ENCODE peak calls at places on chromosomes 11 and 22, in ten cellular contexts. Z is CD8-positive, alpha-beta T cell; N is cardiac muscle cell; U is stomach; B is right lobe of liver; D is mucosa of descending colon; W is breast epithelium; T is heart right ventricle; O is fibroblast of pulmonary artery; Y is heart left ventricle. K is an unnamed sample.
A peak's percentile ranks its signal among the peaks of the same experiment; 100 is the strongest.

GRCh38 chr22:31812977-31813605 is 59.3 kb downstream of the DEPDC5 start:
- DNase-seq in Y (no peak), D (no peak), B (no peak), W (no peak), N (no peak), O (no peak), T (no peak), U (no peak), Z (no peak), K (peak; percentile 70)

GRCh38 chr11:44681698-44682097 is 45.1 kb upstream of the TSPAN18 start:
- DNase-seq in W (no peak), U (no peak), B (no peak), T (no peak), O (peak; percentile 55), Y (no peak), D (no peak), N (peak; percentile 65), Z (no peak), K (no peak)

GRCh38 chr22:19965771-19966709 is 24.4 kb upstream of the TXNRD2 start:
- DNase-seq in T (no peak), U (no peak), D (peak; percentile 33), B (no peak), N (no peak), W (no peak), Y (no peak), O (peak; percentile 20), Z (no peak), K (no peak)

GRCh38 chr22:23836281-23836680 is 2.5 kb downstream of the DERL3 start:
- DNase-seq in W (no peak), U (no peak), D (peak; percentile 49), N (no peak), B (peak; percentile 44), Y (peak; percentile 32), O (no peak), T (no peak), Z (no peak), K (no peak)

GRCh38 chr11:86594746-86595145 is 77.7 kb downstream of the ME3 start:
- DNase-seq in N (no peak), Y (no peak), Z (no peak), W (no peak), B (no peak), D (no peak), U (no peak), O (no peak), T (no peak), K (no peak)

GRCh38 chr11:43751726-43752125 is 71.2 kb downstream of the HSD17B12 start:
- DNase-seq in Y (no peak), W (no peak), B (no peak), O (no peak), U (no peak), T (no peak), N (no peak), D (no peak), Z (no peak), K (no peak)

GRCh38 chr11:90220391-90220790 is 2.5 kb downstream of the CHORDC1 start:
- DNase-seq in T (no peak), W (no peak), D (no peak), U (no peak), Y (no peak), O (peak; percentile 69), B (no peak), Z (no peak), N (peak; percentile 64), K (no peak)

GRCh38 chr11:108775324-108775723 is 110.5 kb downstream of the DDX10 start:
- DNase-seq in U (no peak), Z (no peak), T (no peak), B (no peak), Y (no peak), D (no peak), O (no peak), W (no peak), N (no peak), K (no peak)

GRCh38 chr22:30226192-30226832 is 20.2 kb downstream of the LIF start:
- DNase-seq in Z (no peak), B (no peak), O (no peak), D (no peak), N (no peak), T (no peak), Y (peak; percentile 8), U (no peak), W (no peak), K (no peak)

DNA sequence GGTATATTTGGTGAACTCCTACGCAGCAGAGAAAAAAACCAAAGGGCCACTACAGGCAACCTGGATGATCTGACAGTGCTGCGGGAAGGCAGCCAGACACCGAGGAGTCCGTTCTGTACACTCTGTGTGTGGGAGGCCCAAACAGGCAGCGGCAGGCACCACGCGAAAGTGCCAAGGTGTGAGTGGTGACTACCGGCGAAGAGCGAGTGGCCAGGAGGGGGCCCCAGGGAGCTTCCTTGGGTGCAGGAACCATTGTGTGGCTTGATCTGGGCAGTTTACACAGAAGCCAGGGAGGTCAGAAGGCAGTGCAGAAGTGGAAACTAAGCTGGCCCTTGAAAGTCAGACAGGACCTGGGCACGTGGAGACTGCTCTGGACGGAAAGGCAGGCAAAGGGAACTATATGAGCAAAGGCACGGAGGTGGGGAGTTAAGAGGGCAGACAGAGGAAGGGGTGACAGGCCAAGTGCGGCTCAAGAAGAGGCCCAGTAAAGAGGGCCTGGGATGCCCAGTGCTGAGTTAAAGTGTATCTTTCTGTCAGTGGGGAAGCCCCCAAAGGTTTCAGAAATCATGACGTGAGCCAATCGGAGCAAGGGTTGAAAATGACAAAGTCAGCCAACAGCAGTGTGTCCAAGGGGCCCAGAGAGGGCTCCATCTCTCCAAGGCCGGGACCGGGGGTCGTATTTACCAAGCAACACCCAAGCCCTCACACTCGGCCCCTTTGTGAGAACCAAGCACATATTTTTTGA is 10.6 kb downstream of the TMEM184B start:
- DNase-seq in W (peak; percentile 68), N (no peak), Z (peak; percentile 44), U (peak; percentile 71), Y (peak; percentile 68), D (peak; percentile 69), T (peak; percentile 69), O (no peak), B (peak; percentile 78), K (no peak)
- TF ChIP-seq CTCF in W (no peak), N (peak; percentile 57), Z (peak; percentile 38), U (no peak), Y (peak; percentile 63), D (peak; percentile 53), T (peak; percentile 63), O (peak; percentile 55), B (peak; percentile 69), K (peak; percentile 12)

GRCh38 chr22:47091921-47092700 is 329.7 kb downstream of the TBC1D22A start:
- DNase-seq in W (no peak), T (no peak), N (no peak), Y (no peak), O (no peak), D (no peak), U (no peak), B (no peak), Z (no peak), K (no peak)

GRCh38 chr22:47089796-47090460 is 327.5 kb downstream of the TBC1D22A start:
- DNase-seq in Y (no peak), D (no peak), W (no peak), N (no peak), B (no peak), O (no peak), U (no peak), T (no peak), Z (no peak), K (no peak)

GRCh38 chr22:47092896-47093311 is 330.5 kb downstream of the TBC1D22A start:
- DNase-seq in U (no peak), N (peak; percentile 88), Z (no peak), W (no peak), T (no peak), B (no peak), D (no peak), Y (no peak), O (peak; percentile 74), K (no peak)

GRCh38 chr22:47090591-47091240 is 328.3 kb downstream of the TBC1D22A start:
- DNase-seq in W (no peak), T (no peak), B (no peak), Y (no peak), U (no peak), N (peak; percentile 70), Z (peak; percentile 34), D (no peak), O (peak; percentile 48), K (no peak)

GRCh38 chr22:47091241-47091691 is 328.8 kb downstream of the TBC1D22A start:
- DNase-seq in U (no peak), O (no peak), Z (no peak), W (no peak), N (peak; percentile 36), T (no peak), D (no peak), B (no peak), Y (no peak), K (no peak)
- H3K4me3 ChIP-seq in U (peak overlapping the region; percentile 30), O (peak overlapping the region; percentile 53), Z (no peak overlapping the region), W (peak overlapping the region; percentile 63), N (peak overlapping the region; percentile 2), T (peak overlapping the region; percentile 33), D (no peak overlapping the region), B (no peak overlapping the region), Y (peak overlapping the region; percentile 29), K (no peak overlapping the region)

GRCh38 chr11:68584097-68584496 is 100.2 kb upstream of the GAL start:
- DNase-seq in O (peak; percentile 25), Y (peak; percentile 59), T (peak; percentile 47), N (peak; percentile 23), U (peak; percentile 40), D (no peak), W (no peak), Z (peak; percentile 65), B (no peak), K (no peak)
- TF ChIP-seq CTCF in O (peak; percentile 58), Y (peak; percentile 65), T (peak; percentile 51), N (peak; percentile 62), U (peak; percentile 30), D (peak; percentile 38), W (no peak), Z (peak; percentile 69), B (peak; percentile 58), K (peak; percentile 60)

GRCh38 chr11:3378426-3379423 is at the start of gene ZNF195:
- DNase-seq in W (peak; percentile 97), D (peak; percentile 99), T (peak; percentile 98), U (peak; percentile 99), B (peak; percentile 99), Y (peak; percentile 99), N (peak; percentile 92), Z (peak; percentile 97), O (peak; percentile 89), K (peak; percentile 96)

GRCh38 chr11:3382613-3383275 is 3.8 kb upstream of the ZNF195 start:
- DNase-seq in Z (no peak), T (no peak), W (no peak), Y (no peak), U (no peak), N (no peak), B (no peak), D (no peak), O (no peak), K (no peak)

GRCh38 chr11:3380706-3381570 is 2.0 kb upstream of the ZNF195 start:
- DNase-seq in B (no peak), D (no peak), Z (no peak), N (peak; percentile 12), T (no peak), U (no peak), W (no peak), O (no peak), Y (no peak), K (no peak)

DNA sequence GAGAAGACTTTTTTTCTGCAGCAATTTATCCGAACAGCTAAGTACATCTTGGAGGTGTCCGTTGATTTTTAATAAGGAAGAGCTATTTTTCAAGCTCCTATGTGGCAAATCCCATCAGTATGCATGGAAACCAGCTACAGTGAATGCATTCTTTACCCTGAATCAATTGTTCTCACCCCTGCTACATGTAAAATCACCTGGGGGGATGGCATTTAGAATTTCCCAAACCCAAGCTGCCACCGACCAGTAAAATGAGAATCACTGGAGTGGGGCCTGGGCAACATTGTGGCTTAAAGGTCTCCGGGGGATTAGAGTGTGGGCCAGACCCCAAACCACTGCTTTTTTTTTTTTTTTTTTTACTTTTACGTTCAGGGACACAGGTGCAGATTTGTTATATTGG is 2.8 kb upstream of the ZNF195 start:
- DNase-seq in Y (no peak), T (no peak), Z (no peak), W (no peak), N (no peak), B (no peak), U (no peak), O (no peak), D (no peak), K (no peak)
- H3K4me3 ChIP-seq in Y (no peak overlapping the region), T (no peak overlapping the region), Z (no peak overlapping the region), W (no peak overlapping the region), N (peak overlapping the region; percentile 62), B (no peak overlapping the region), U (peak overlapping the region; percentile 27), O (no peak overlapping the region), D (no peak overlapping the region), K (no peak overlapping the region)